ENCODE peak calls at places on chromosomes 2 and 18, in nine cellular contexts. One of them, this sample, is unnamed.

GRCh38 chr2:178731300-178731699 is 75.9 kb downstream of the TTN start:
- DNase-seq in C1 segment of cervical spinal cord: no peak
- DNase-seq in H54: no peak
- DNase-seq in Peyer's patch: no peak
- DNase-seq in effector memory CD4-positive, alpha-beta T cell: no peak
- DNase-seq in endothelial cell: no peak
- DNase-seq in nephron progenitor cell: no peak
- DNase-seq in HL-60: no peak
- DNase-seq in progenitor cell of endocrine pancreas: no peak
- DNase-seq in this sample: no peak

GRCh38 chr2:43049836-43050796 is 176.3 kb downstream of the ZFP36L2 start:
- DNase-seq in endothelial cell: no peak
- DNase-seq in Peyer's patch: no peak
- DNase-seq in C1 segment of cervical spinal cord: no peak
- DNase-seq in nephron progenitor cell: no peak
- DNase-seq in progenitor cell of endocrine pancreas: no peak
- DNase-seq in HL-60: peak
- DNase-seq in effector memory CD4-positive, alpha-beta T cell: no peak
- DNase-seq in H54: no peak
- DNase-seq in this sample: no peak

GRCh38 chr2:5391361-5391760 is 300.8 kb upstream of the SOX11 start:
- DNase-seq in H54: no peak
- DNase-seq in Peyer's patch: no peak
- DNase-seq in progenitor cell of endocrine pancreas: no peak
- DNase-seq in C1 segment of cervical spinal cord: no peak
- DNase-seq in effector memory CD4-positive, alpha-beta T cell: no peak
- DNase-seq in endothelial cell: no peak
- DNase-seq in HL-60: no peak
- DNase-seq in nephron progenitor cell: peak
- DNase-seq in this sample: no peak

GRCh38 chr2:129483366-129483765 is 496.1 kb upstream of the RAB6C start:
- DNase-seq in Peyer's patch: no peak
- DNase-seq in endothelial cell: no peak
- DNase-seq in C1 segment of cervical spinal cord: peak
- DNase-seq in HL-60: no peak
- DNase-seq in effector memory CD4-positive, alpha-beta T cell: no peak
- DNase-seq in progenitor cell of endocrine pancreas: no peak
- DNase-seq in H54: no peak
- DNase-seq in nephron progenitor cell: no peak
- DNase-seq in this sample: no peak

GRCh38 chr2:71348302-71348701 is 16.7 kb downstream of the ZNF638 start:
- DNase-seq in HL-60: no peak
- DNase-seq in progenitor cell of endocrine pancreas: no peak
- DNase-seq in effector memory CD4-positive, alpha-beta T cell: no peak
- DNase-seq in endothelial cell: peak
- DNase-seq in C1 segment of cervical spinal cord: no peak
- DNase-seq in Peyer's patch: no peak
- DNase-seq in nephron progenitor cell: peak
- DNase-seq in H54: no peak
- DNase-seq in this sample: no peak

GRCh38 chr2:200845194-200845593 is 19.3 kb downstream of the CLK1 start:
- DNase-seq in H54: no peak
- DNase-seq in C1 segment of cervical spinal cord: no peak
- DNase-seq in progenitor cell of endocrine pancreas: no peak
- DNase-seq in effector memory CD4-positive, alpha-beta T cell: no peak
- DNase-seq in nephron progenitor cell: no peak
- DNase-seq in Peyer's patch: no peak
- DNase-seq in endothelial cell: no peak
- DNase-seq in HL-60: no peak
- DNase-seq in this sample: no peak

GRCh38 chr2:80102026-80102425 is 202.5 kb downstream of the LRRTM1 start:
- DNase-seq in H54: no peak
- DNase-seq in progenitor cell of endocrine pancreas: no peak
- DNase-seq in endothelial cell: no peak
- DNase-seq in nephron progenitor cell: no peak
- DNase-seq in HL-60: no peak
- DNase-seq in Peyer's patch: no peak
- DNase-seq in effector memory CD4-positive, alpha-beta T cell: no peak
- DNase-seq in C1 segment of cervical spinal cord: no peak
- DNase-seq in this sample: no peak

GRCh38 chr2:42195559-42195958 is 26.4 kb downstream of the EML4 start:
- DNase-seq in HL-60: no peak
- DNase-seq in endothelial cell: no peak
- DNase-seq in progenitor cell of endocrine pancreas: no peak
- DNase-seq in H54: no peak
- DNase-seq in nephron progenitor cell: no peak
- DNase-seq in Peyer's patch: no peak
- DNase-seq in C1 segment of cervical spinal cord: no peak
- DNase-seq in effector memory CD4-positive, alpha-beta T cell: no peak
- DNase-seq in this sample: peak

GRCh38 chr2:203873921-203874631 is 6.5 kb downstream of the CTLA4 start:
- DNase-seq in Peyer's patch: no peak
- DNase-seq in progenitor cell of endocrine pancreas: no peak
- DNase-seq in C1 segment of cervical spinal cord: no peak
- DNase-seq in effector memory CD4-positive, alpha-beta T cell: no peak
- DNase-seq in nephron progenitor cell: no peak
- DNase-seq in H54: no peak
- DNase-seq in HL-60: no peak
- DNase-seq in endothelial cell: peak
- DNase-seq in this sample: no peak

GRCh38 chr18:62848946-62849345 is 133.6 kb downstream of the PHLPP1 start:
- DNase-seq in nephron progenitor cell: no peak
- DNase-seq in Peyer's patch: no peak
- DNase-seq in effector memory CD4-positive, alpha-beta T cell: no peak
- DNase-seq in H54: no peak
- DNase-seq in endothelial cell: no peak
- DNase-seq in HL-60: no peak
- DNase-seq in progenitor cell of endocrine pancreas: no peak
- DNase-seq in C1 segment of cervical spinal cord: no peak
- DNase-seq in this sample: no peak

GRCh38 chr2:103738626-103739025 is 976.8 kb downstream of the TMEM182 start:
- DNase-seq in effector memory CD4-positive, alpha-beta T cell: no peak
- DNase-seq in C1 segment of cervical spinal cord: no peak
- DNase-seq in HL-60: no peak
- DNase-seq in progenitor cell of endocrine pancreas: no peak
- DNase-seq in endothelial cell: no peak
- DNase-seq in Peyer's patch: no peak
- DNase-seq in nephron progenitor cell: no peak
- DNase-seq in H54: no peak
- DNase-seq in this sample: no peak

GRCh38 chr2:69434753-69435152 is 2.5 kb downstream of the NFU1 start:
- DNase-seq in HL-60: no peak
- DNase-seq in H54: no peak
- DNase-seq in nephron progenitor cell: no peak
- DNase-seq in Peyer's patch: no peak
- DNase-seq in endothelial cell: no peak
- DNase-seq in C1 segment of cervical spinal cord: no peak
- DNase-seq in progenitor cell of endocrine pancreas: no peak
- DNase-seq in effector memory CD4-positive, alpha-beta T cell: no peak
- DNase-seq in this sample: no peak

GRCh38 chr2:43576983-43577892 is 18.6 kb downstream of the THADA start:
- DNase-seq in progenitor cell of endocrine pancreas: no peak
- DNase-seq in HL-60: no peak
- DNase-seq in H54: peak
- DNase-seq in Peyer's patch: peak
- DNase-seq in nephron progenitor cell: peak
- DNase-seq in C1 segment of cervical spinal cord: no peak
- DNase-seq in effector memory CD4-positive, alpha-beta T cell: no peak
- DNase-seq in endothelial cell: no peak
- DNase-seq in this sample: no peak

GRCh38 chr2:208713066-208713465 is 306.5 kb downstream of the PTH2R start:
- DNase-seq in H54: no peak
- DNase-seq in nephron progenitor cell: no peak
- DNase-seq in effector memory CD4-positive, alpha-beta T cell: no peak
- DNase-seq in HL-60: no peak
- DNase-seq in endothelial cell: no peak
- DNase-seq in C1 segment of cervical spinal cord: no peak
- DNase-seq in Peyer's patch: no peak
- DNase-seq in progenitor cell of endocrine pancreas: no peak
- DNase-seq in this sample: no peak

GRCh38 chr2:159131267-159131790 is 155.2 kb downstream of the WDSUB1 start:
- DNase-seq in endothelial cell: no peak
- DNase-seq in HL-60: no peak
- DNase-seq in Peyer's patch: no peak
- DNase-seq in nephron progenitor cell: no peak
- DNase-seq in effector memory CD4-positive, alpha-beta T cell: no peak
- DNase-seq in progenitor cell of endocrine pancreas: no peak
- DNase-seq in H54: no peak
- DNase-seq in C1 segment of cervical spinal cord: no peak
- DNase-seq in this sample: no peak

GRCh38 chr2:102837626-102838198 is 75.9 kb downstream of the TMEM182 start:
- DNase-seq in endothelial cell: no peak
- DNase-seq in H54: no peak
- DNase-seq in Peyer's patch: no peak
- DNase-seq in effector memory CD4-positive, alpha-beta T cell: no peak
- DNase-seq in HL-60: peak
- DNase-seq in nephron progenitor cell: no peak
- DNase-seq in progenitor cell of endocrine pancreas: no peak
- DNase-seq in C1 segment of cervical spinal cord: no peak
- DNase-seq in this sample: no peak

GRCh38 chr2:28779020-28779419 is 27.4 kb downstream of the PPP1CB start:
- DNase-seq in progenitor cell of endocrine pancreas: no peak
- DNase-seq in HL-60: no peak
- DNase-seq in H54: no peak
- DNase-seq in endothelial cell: no peak
- DNase-seq in C1 segment of cervical spinal cord: no peak
- DNase-seq in nephron progenitor cell: no peak
- DNase-seq in effector memory CD4-positive, alpha-beta T cell: no peak
- DNase-seq in Peyer's patch: no peak
- DNase-seq in this sample: no peak

GRCh38 chr2:143521404-143521803 is 392.2 kb downstream of the ARHGAP15 start:
- DNase-seq in H54: no peak
- DNase-seq in endothelial cell: no peak
- DNase-seq in nephron progenitor cell: no peak
- DNase-seq in effector memory CD4-positive, alpha-beta T cell: no peak
- DNase-seq in HL-60: no peak
- DNase-seq in Peyer's patch: no peak
- DNase-seq in progenitor cell of endocrine pancreas: no peak
- DNase-seq in C1 segment of cervical spinal cord: no peak
- DNase-seq in this sample: no peak

This sample was measured in HCT116.